ENCODE peak calls at places on chromosomes 2 and 18, in ten cellular contexts. T is NB4, M is lower lobe of right lung, N is cardiac fibroblast, V is heart left ventricle, K is bronchial epithelial cell, G is neural progenitor cell, B is astrocyte of the spinal cord, W is fibroblast of pulmonary artery, C is psoas muscle. O is an unnamed sample.

GRCh38 chr2:239118675-239119211 is 270.9 kb downstream of the TWIST2 start:
- DNase-seq in T (no peak), M (no peak), N (no peak), V (no peak), K (no peak), G (no peak), B (no peak), W (no peak), C (no peak), O (no peak)

GRCh38 chr2:195477248-195477995 is 179.6 kb upstream of the SLC39A10 start:
- DNase-seq in T (no peak), M (no peak), N (peak), V (no peak), K (peak), G (no peak), B (peak), W (peak), C (no peak), O (no peak)

GRCh38 chr2:62654423-62654791 is 51.1 kb upstream of the EHBP1 start:
- DNase-seq in T (no peak), M (no peak), N (no peak), V (no peak), K (peak), G (no peak), B (peak), W (no peak), C (no peak), O (no peak)

GRCh38 chr2:231425811-231426703 is 30.5 kb downstream of the B3GNT7 start:
- DNase-seq in T (no peak), M (no peak), N (no peak), V (no peak), K (no peak), G (no peak), B (no peak), W (no peak), C (no peak), O (no peak)

GRCh38 chr2:27766287-27766661 is 5.2 kb upstream of the MRPL33 start:
- DNase-seq in T (no peak), M (no peak), N (no peak), V (no peak), K (no peak), G (no peak), B (no peak), W (no peak), C (no peak), O (no peak)

GRCh38 chr2:218294430-218294999 is 2.2 kb upstream of the TMBIM1 start:
- DNase-seq in T (no peak), M (no peak), N (no peak), V (no peak), K (peak), G (no peak), B (no peak), W (no peak), C (no peak), O (no peak)

GRCh38 chr2:112081262-112081661 is 26.2 kb downstream of the TMEM87B start:
- DNase-seq in T (no peak), M (no peak), N (no peak), V (no peak), K (no peak), G (no peak), B (no peak), W (no peak), C (no peak), O (no peak)

GRCh38 chr18:75208836-75209128 is 157 bp downstream of the PTGR3 start:
- DNase-seq in T (no peak), M (no peak), N (no peak), V (no peak), K (no peak), G (no peak), B (no peak), W (no peak), C (no peak), O (no peak)

GRCh38 chr18:41096504-41096903 is 858.5 kb upstream of the PIK3C3 start:
- DNase-seq in T (peak), M (no peak), N (peak), V (no peak), K (peak), G (peak), B (peak), W (peak), C (no peak), O (no peak)

GRCh38 chr2:119820275-119820674 is 60.6 kb downstream of the PTPN4 start:
- DNase-seq in T (no peak), M (no peak), N (peak), V (peak), K (peak), G (no peak), B (peak), W (peak), C (no peak), O (no peak)

GRCh38 chr2:98894331-98895000 is 41.6 kb downstream of the CRACDL start:
- DNase-seq in T (no peak), M (no peak), N (no peak), V (no peak), K (no peak), G (no peak), B (no peak), W (no peak), C (no peak), O (peak)

GRCh38 chr18:62175521-62175920 is 11.3 kb downstream of the PIGN start:
- DNase-seq in T (no peak), M (no peak), N (no peak), V (no peak), K (no peak), G (no peak), B (no peak), W (no peak), C (no peak), O (no peak)

GRCh38 chr2:206814486-206814885 is 49.1 kb downstream of the FASTKD2 start:
- DNase-seq in T (no peak), M (no peak), N (no peak), V (no peak), K (no peak), G (no peak), B (no peak), W (no peak), C (no peak), O (no peak)

GRCh38 chr18:22300665-22301636 is 116.8 kb downstream of the CTAGE1 start:
- DNase-seq in T (peak), M (no peak), N (peak), V (no peak), K (peak), G (no peak), B (no peak), W (peak), C (no peak), O (no peak)

GRCh38 chr2:73063909-73064875 is 7.3 kb downstream of the SFXN5 start:
- DNase-seq in T (no peak), M (no peak), N (peak), V (no peak), K (peak), G (no peak), B (peak), W (peak), C (no peak), O (no peak)

GRCh38 chr2:89763581-89764485 is 1072.4 kb downstream of the RPIA start:
- DNase-seq in T (no peak), M (peak), N (no peak), V (no peak), K (no peak), G (no peak), B (no peak), W (no peak), C (peak), O (peak)

GRCh38 chr2:150271952-150272351 is 215.5 kb downstream of the RND3 start:
- DNase-seq in T (no peak), M (no peak), N (peak), V (no peak), K (peak), G (no peak), B (peak), W (peak), C (no peak), O (no peak)

GRCh38 chr18:34122724-34123334 is 101.9 kb downstream of the NOL4 start:
- DNase-seq in T (peak), M (no peak), N (peak), V (peak), K (peak), G (peak), B (peak), W (peak), C (no peak), O (no peak)

GRCh38 chr2:156589381-156590079 is 153.4 kb downstream of the GPD2 start:
- DNase-seq in T (peak), M (no peak), N (peak), V (peak), K (peak), G (peak), B (peak), W (peak), C (no peak), O (no peak)

GRCh38 chr2:199830531-199830930 is 20.5 kb downstream of the FTCDNL1 start:
- DNase-seq in T (no peak), M (no peak), N (no peak), V (no peak), K (no peak), G (no peak), B (no peak), W (no peak), C (no peak), O (no peak)

GRCh38 chr18:79796016-79796415 is 1.7 kb upstream of the KCNG2 start:
- DNase-seq in T (no peak), M (no peak), N (peak), V (no peak), K (no peak), G (no peak), B (no peak), W (peak), C (no peak), O (no peak)

GRCh38 chr2:177326591-177326990 is 62.1 kb upstream of the NFE2L2 start:
- DNase-seq in T (no peak), M (no peak), N (no peak), V (no peak), K (peak), G (no peak), B (no peak), W (no peak), C (no peak), O (no peak)

GRCh38 chr2:235639387-235639786 is 145.5 kb downstream of the AGAP1 start:
- DNase-seq in T (peak), M (no peak), N (peak), V (peak), K (peak), G (no peak), B (peak), W (peak), C (peak), O (no peak)

GRCh38 chr18:50757358-50757757 is 62.5 kb downstream of the MRO start:
- DNase-seq in T (no peak), M (no peak), N (no peak), V (no peak), K (no peak), G (no peak), B (no peak), W (no peak), C (no peak), O (no peak)

GRCh38 chr2:176188218-176188968 is at the start of gene HOXD1:
- DNase-seq in T (no peak), M (peak), N (no peak), V (no peak), K (no peak), G (peak), B (no peak), W (no peak), C (no peak), O (no peak)

GRCh38 chr18:58768293-58768974 is 96.2 kb upstream of the ZNF532 start:
- DNase-seq in T (peak), M (peak), N (peak), V (peak), K (peak), G (peak), B (peak), W (peak), C (peak), O (peak)

GRCh38 chr18:56327171-56327885 is 311.1 kb downstream of the TXNL1 start:
- DNase-seq in T (no peak), M (no peak), N (peak), V (no peak), K (no peak), G (no peak), B (no peak), W (peak), C (no peak), O (no peak)

GRCh38 chr2:116832148-116832547 is 982.3 kb upstream of the DDX18 start:
- DNase-seq in T (no peak), M (no peak), N (no peak), V (no peak), K (peak), G (no peak), B (no peak), W (no peak), C (no peak), O (no peak)
- TF ChIP-seq CTCF in T (no peak), M (no peak), N (no peak), V (no peak), K (no peak), G (no peak), B (no peak), W (no peak), C (no peak), O (no peak)

GRCh38 chr2:34828481-34828880 is 1229.4 kb upstream of the FAM98A start:
- DNase-seq in T (no peak), M (no peak), N (no peak), V (no peak), K (no peak), G (no peak), B (no peak), W (no peak), C (no peak), O (no peak)
- TF ChIP-seq CTCF in T (no peak), M (no peak), N (no peak), V (no peak), K (no peak), G (no peak), B (no peak), W (no peak), C (no peak), O (no peak)

DNA sequence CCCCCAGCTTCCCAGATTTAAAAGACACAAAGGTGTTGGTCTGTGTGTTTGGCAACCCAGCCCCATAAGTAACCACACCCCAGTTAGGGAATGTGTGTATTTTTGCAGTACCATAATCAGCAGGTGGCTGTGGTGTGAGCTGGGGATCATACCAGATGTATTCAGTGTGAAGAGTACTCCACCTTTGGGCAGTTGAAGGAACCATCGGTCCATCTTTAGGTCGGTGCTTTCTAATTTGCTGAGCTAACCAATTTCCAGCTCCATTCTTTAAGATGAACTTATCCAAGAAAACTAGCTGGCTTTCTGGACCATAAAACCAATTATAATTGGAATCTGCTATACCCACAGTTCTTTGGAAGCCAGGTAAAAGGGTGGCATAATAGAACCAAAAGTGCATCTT is 3.2 kb downstream of the DSEL start:
- DNase-seq in T (no peak), M (no peak), N (no peak), V (no peak), K (peak), G (peak), B (no peak), W (peak), C (no peak), O (no peak)
- TF ChIP-seq CTCF in T (no peak), M (no peak), N (peak), V (no peak), K (peak), G (peak), B (peak), W (peak), C (no peak), O (no peak)

DNA sequence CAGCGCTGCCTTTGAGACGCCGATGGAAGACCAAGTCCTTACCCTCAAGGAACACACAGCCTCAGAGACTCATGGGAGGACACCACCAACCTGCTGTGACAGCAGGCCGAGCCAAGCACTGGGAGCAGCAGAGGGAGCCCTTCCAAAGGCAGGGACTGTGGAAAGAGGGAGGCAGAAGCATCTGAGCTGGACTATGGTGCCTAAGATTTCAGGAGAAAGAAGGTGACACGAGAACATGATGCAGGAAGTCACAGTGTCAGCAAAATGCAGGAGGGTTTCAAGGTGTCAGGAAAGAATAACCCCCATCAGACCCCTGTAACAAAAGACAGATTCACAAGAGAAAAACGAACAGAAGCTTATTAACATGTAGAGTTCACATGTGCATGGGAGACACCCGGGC is 24.2 kb upstream of the COX7A2L start:
- DNase-seq in T (no peak), M (no peak), N (peak), V (no peak), K (no peak), G (peak), B (no peak), W (peak), C (no peak), O (no peak)
- TF ChIP-seq CTCF in T (peak), M (no peak), N (peak), V (no peak), K (no peak), G (peak), B (peak), W (peak), C (no peak), O (no peak)

GRCh38 chr2:241355983-241356870 is at the start of gene FARP2:
- DNase-seq in T (peak), M (peak), N (peak), V (peak), K (peak), G (peak), B (peak), W (peak), C (peak), O (peak)
- TF ChIP-seq CTCF in T (no peak), M (no peak), N (no peak), V (no peak), K (no peak), G (peak), B (no peak), W (no peak), C (no peak), O (no peak)